ENCODE peak calls at places on chromosomes 16 and 17, in nine cellular contexts. R is Peyer's patch, P is neural progenitor cell, O is heart right ventricle, N is HFF-Myc, W is astrocyte, G is choroid plexus epithelial cell, E is GM12878, S is fibroblast of lung. J is an unnamed sample.

GRCh38 chr16:76459111-76459510 is 181.9 kb downstream of the CNTNAP4 start:
- DNase-seq in R (no peak), P (no peak), O (no peak), N (no peak), W (no peak), G (no peak), E (no peak), S (no peak), J (no peak)

GRCh38 chr16:53159781-53160436 is 105.1 kb downstream of the CHD9 start:
- DNase-seq in R (no peak), P (peak), O (peak), N (peak), W (peak), G (peak), E (peak), S (peak), J (peak)

GRCh38 chr16:85553436-85554113 is 59.5 kb upstream of the GSE1 start:
- DNase-seq in R (peak), P (no peak), O (peak), N (no peak), W (peak), G (peak), E (no peak), S (peak), J (no peak)

GRCh38 chr17:75059369-75060345 is 12.6 kb downstream of the KCTD2 start:
- DNase-seq in R (no peak), P (no peak), O (peak), N (no peak), W (no peak), G (peak), E (no peak), S (peak), J (peak)

GRCh38 chr17:68910256-68910705 is 44.9 kb downstream of the ABCA8 start:
- DNase-seq in R (no peak), P (peak), O (peak), N (no peak), W (peak), G (peak), E (no peak), S (peak), J (no peak)

GRCh38 chr17:67200727-67201301 is 44.2 kb downstream of the HELZ start:
- DNase-seq in R (no peak), P (peak), O (no peak), N (no peak), W (no peak), G (peak), E (no peak), S (peak), J (peak)

GRCh38 chr16:12079411-12079965 is 103.0 kb downstream of the SNX29 start:
- DNase-seq in R (no peak), P (no peak), O (no peak), N (no peak), W (no peak), G (no peak), E (no peak), S (no peak), J (no peak)

GRCh38 chr17:38980455-38981217 is 13.4 kb upstream of the FBXO47 start:
- DNase-seq in R (no peak), P (no peak), O (no peak), N (no peak), W (peak), G (no peak), E (no peak), S (peak), J (no peak)

GRCh38 chr16:69424935-69425784 is 741 bp downstream of the CYB5B start:
- DNase-seq in R (no peak), P (no peak), O (no peak), N (no peak), W (no peak), G (no peak), E (no peak), S (no peak), J (no peak)

GRCh38 chr17:13885953-13886889 is 183.1 kb upstream of the COX10 start:
- DNase-seq in R (no peak), P (no peak), O (peak), N (peak), W (peak), G (peak), E (no peak), S (peak), J (no peak)

GRCh38 chr17:38672788-38673713 is 1.7 kb downstream of the EPOP start:
- DNase-seq in R (no peak), P (peak), O (no peak), N (no peak), W (no peak), G (no peak), E (no peak), S (no peak), J (no peak)

GRCh38 chr16:81810361-81810760 is 31.3 kb downstream of the PLCG2 start:
- DNase-seq in R (no peak), P (no peak), O (no peak), N (no peak), W (no peak), G (no peak), E (peak), S (no peak), J (no peak)

GRCh38 chr17:55330344-55330933 is 65.7 kb downstream of the HLF start:
- DNase-seq in R (no peak), P (no peak), O (no peak), N (no peak), W (no peak), G (no peak), E (no peak), S (no peak), J (no peak)

GRCh38 chr16:83992624-83993023 is 24.6 kb downstream of the NECAB2 start:
- DNase-seq in R (no peak), P (no peak), O (peak), N (no peak), W (peak), G (peak), E (no peak), S (peak), J (peak)

GRCh38 chr16:66116163-66116792 is 250.2 kb upstream of the CDH5 start:
- DNase-seq in R (no peak), P (no peak), O (no peak), N (no peak), W (peak), G (peak), E (no peak), S (peak), J (peak)

GRCh38 chr16:75060708-75061107 is 55.9 kb downstream of the LDHD start:
- DNase-seq in R (no peak), P (no peak), O (no peak), N (no peak), W (no peak), G (no peak), E (no peak), S (no peak), J (no peak)

GRCh38 chr16:13957197-13958078 is 37.5 kb downstream of the ERCC4 start:
- DNase-seq in R (peak), P (peak), O (peak), N (peak), W (peak), G (peak), E (peak), S (peak), J (peak)

GRCh38 chr16:76900285-76901263 is 290.4 kb upstream of the MON1B start:
- DNase-seq in R (no peak), P (no peak), O (no peak), N (no peak), W (no peak), G (no peak), E (no peak), S (no peak), J (no peak)

GRCh38 chr17:73391331-73392265 is 79.8 kb upstream of the CDC42EP4 start:
- DNase-seq in R (no peak), P (no peak), O (no peak), N (no peak), W (no peak), G (no peak), E (no peak), S (no peak), J (no peak)

GRCh38 chr16:46920402-46921068 is 36.4 kb downstream of the GPT2 start:
- DNase-seq in R (no peak), P (no peak), O (no peak), N (no peak), W (no peak), G (no peak), E (no peak), S (no peak), J (no peak)

GRCh38 chr17:72422505-72423285 is 301.9 kb downstream of the SOX9 start:
- DNase-seq in R (peak), P (no peak), O (peak), N (peak), W (peak), G (peak), E (peak), S (peak), J (peak)

DNA sequence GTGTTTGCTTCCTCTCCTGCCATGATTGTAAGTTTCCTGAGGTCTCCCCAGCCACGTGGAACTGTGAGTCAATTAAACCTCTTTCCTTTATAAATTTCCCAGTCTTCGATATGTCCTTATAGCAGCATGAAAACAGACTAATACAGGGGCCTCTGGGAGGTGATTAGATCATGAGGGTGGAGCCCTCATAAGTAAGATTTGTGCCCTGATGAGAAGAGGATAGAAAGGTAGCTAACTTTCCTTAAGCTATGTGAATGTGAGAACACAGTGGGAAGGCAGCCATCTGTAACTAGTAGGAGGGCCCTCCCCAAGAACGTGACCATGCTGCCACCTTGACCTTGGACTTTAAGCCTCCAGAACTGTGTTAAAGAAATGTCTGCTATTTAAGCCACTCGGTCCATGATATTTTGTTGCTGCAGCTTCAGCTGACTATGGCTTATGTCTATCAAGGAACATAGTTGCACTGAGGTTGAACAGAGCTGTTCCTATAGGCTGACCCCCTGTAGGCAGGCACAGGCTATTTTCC is 30.7 kb downstream of the WWOX start:
- DNase-seq in R (no peak), P (no peak), O (no peak), N (no peak), W (no peak), G (no peak), E (no peak), S (no peak), J (no peak)
- H3K4me3 ChIP-seq in R (no peak), P (no peak), O (no peak), N (no peak), W (no peak), G (no peak), E (no peak), S (no peak), J (no peak)

DNA sequence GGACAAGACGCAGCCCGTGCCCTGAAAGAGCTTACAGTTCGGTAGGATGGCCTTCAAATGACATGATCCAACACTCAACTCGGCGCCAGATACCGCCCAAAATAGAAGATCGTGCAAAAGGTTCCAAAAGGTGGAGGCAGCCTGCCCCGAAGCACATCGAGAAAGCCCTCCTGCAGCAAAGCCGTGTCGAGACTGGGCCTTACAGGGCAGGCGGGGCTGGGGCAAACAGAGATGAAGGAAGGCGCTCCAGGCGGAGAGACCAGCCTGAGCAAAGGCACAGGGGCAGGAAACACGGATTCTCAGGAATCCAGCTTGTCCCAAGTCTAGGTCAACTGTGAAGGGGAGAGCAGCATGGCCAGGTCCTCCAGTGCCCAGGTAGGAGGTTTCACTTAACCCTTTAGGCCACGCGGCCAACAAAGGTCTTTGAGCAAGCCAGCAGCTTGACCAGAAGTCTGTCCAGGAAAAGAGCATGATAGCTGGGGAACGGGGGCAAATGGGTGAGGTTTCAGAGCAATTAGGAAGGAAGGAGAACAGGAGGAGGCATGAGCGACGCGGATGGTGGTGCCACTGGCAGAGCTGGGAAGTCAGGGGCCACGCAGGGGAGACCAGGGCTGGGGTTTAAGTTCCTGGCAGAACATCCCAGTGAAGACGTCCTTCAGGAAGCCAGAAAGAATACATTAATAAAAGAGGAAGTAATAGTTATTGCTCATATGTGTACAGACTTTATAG is 21.2 kb upstream of the EIF1 start:
- DNase-seq in R (no peak), P (no peak), O (no peak), N (no peak), W (no peak), G (no peak), E (no peak), S (no peak), J (no peak)
- TF ChIP-seq CTCF in R (no peak), P (no peak), O (no peak), N (no peak), W (no peak), G (no peak), E (no peak), S (no peak), J (no peak)

GRCh38 chr16:88982286-88983084 is 5.5 kb upstream of the CBFA2T3 start:
- DNase-seq in R (no peak), P (no peak), O (no peak), N (no peak), W (no peak), G (no peak), E (no peak), S (no peak), J (no peak)

GRCh38 chr16:88988980-88989791 is 12.2 kb upstream of the CBFA2T3 start:
- DNase-seq in R (no peak), P (no peak), O (no peak), N (no peak), W (no peak), G (no peak), E (no peak), S (no peak), J (no peak)

GRCh38 chr16:88983157-88983556 is 6.2 kb upstream of the CBFA2T3 start:
- DNase-seq in R (no peak), P (no peak), O (no peak), N (no peak), W (no peak), G (no peak), E (no peak), S (no peak), J (no peak)

GRCh38 chr16:88983771-88984687 is 7.0 kb upstream of the CBFA2T3 start:
- DNase-seq in R (no peak), P (no peak), O (no peak), N (no peak), W (no peak), G (no peak), E (no peak), S (no peak), J (no peak)

DNA sequence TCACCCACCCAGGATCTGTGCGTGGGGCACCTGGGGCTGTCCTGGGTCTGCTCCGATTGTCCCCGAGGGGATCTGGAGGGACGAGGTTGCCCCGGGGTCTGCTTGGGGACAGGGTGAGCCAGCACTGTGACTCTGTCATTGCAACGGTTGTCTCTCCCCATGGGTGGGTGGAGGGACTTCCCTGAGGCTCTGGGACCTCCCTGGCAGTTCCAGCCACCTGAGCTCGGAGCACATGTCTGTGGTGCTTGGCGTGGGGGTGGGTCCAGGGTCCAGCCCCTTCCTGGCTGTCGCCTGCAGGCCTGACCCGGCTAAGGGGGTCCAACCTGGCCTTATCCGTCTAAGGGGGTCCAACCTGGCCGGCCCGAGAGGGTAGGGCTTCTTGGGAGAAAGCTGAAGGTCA is 8.5 kb upstream of the CBFA2T3 start:
- DNase-seq in R (no peak), P (no peak), O (no peak), N (no peak), W (no peak), G (no peak), E (no peak), S (no peak), J (no peak)
- H3K4me3 ChIP-seq in R (no peak), P (no peak), O (no peak), N (no peak), W (no peak), G (no peak), E (no peak), S (no peak), J (no peak)

DNA sequence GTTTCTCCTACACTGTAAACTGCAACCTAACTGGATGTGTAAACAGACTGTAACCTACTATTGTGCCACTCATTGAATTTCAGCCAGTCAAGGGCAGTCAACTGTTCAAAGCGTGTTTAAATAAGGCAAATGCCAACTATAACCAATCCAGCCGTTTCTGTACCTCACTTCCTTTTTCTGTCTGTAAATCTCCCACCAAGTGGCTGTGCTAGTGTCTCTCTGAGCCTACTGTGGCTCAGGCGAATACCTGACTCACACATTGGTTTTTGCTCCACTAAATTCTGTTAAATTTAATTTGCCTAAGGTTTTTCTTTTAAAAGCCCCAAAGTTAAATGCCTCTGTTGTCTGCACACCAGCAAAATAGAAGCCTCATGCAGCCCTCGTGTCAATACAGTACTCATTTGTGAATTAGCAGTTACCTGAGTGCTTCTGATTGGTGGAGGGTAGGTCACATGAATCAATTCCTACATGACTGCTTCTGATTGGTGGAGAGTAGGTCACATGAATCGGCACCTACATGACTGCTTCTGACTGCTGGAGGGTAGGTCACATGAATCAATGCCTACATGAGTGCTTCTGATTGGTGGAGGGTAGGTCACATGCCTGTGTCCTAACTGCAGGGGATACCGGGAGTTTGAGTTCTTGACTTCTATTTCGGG is 31.1 kb upstream of the CCR7 start:
- DNase-seq in R (no peak), P (no peak), O (no peak), N (peak), W (no peak), G (no peak), E (peak), S (peak), J (peak)
- TF ChIP-seq CTCF in R (no peak), P (no peak), O (no peak), N (no peak), W (no peak), G (no peak), E (no peak), S (no peak), J (no peak)